ENCODE peak calls at places on chromosomes 2 and 18, in nine cellular contexts. X, F, T, C, Y, P, S, D and W are unnamed samples.

GRCh38 chr2:121220995-121221394 is 64.0 kb downstream of the TFCP2L1 start:
- DNase-seq in C (no peak), X (no peak), P (peak), T (no peak), Y (peak), F (no peak), S (no peak), D (no peak), W (no peak)

GRCh38 chr2:222445226-222445625 is 20.9 kb downstream of the SGPP2 start:
- DNase-seq in T (no peak), S (no peak), D (no peak), F (no peak), C (no peak), Y (no peak), P (no peak), X (no peak), W (no peak)

GRCh38 chr2:10425656-10426055 is 22.5 kb downstream of the ODC1 start:
- DNase-seq in S (no peak), C (no peak), D (no peak), F (no peak), X (no peak), Y (no peak), T (no peak), P (no peak), W (no peak)

GRCh38 chr2:207655000-207655399 is 29.8 kb upstream of the METTL21A start:
- DNase-seq in C (no peak), D (no peak), Y (no peak), P (no peak), S (no peak), F (no peak), X (no peak), T (no peak), W (no peak)

GRCh38 chr18:39415471-39415870 is 1849.9 kb upstream of the CELF4 start:
- DNase-seq in D (no peak), X (no peak), Y (no peak), F (no peak), T (no peak), S (no peak), C (no peak), P (no peak), W (no peak)

GRCh38 chr18:42105382-42105781 is 150.3 kb downstream of the PIK3C3 start:
- DNase-seq in C (no peak), D (no peak), Y (no peak), F (no peak), S (no peak), P (no peak), X (no peak), T (no peak), W (no peak)

GRCh38 chr2:121888189-121888557 is 132.7 kb downstream of the TSN start:
- DNase-seq in D (no peak), F (no peak), S (no peak), C (no peak), P (peak), Y (peak), T (no peak), X (no peak), W (peak)

GRCh38 chr2:19839438-19839837 is 62.3 kb downstream of the TTC32 start:
- DNase-seq in F (no peak), T (no peak), S (no peak), C (no peak), P (no peak), D (no peak), X (no peak), Y (no peak), W (no peak)

GRCh38 chr18:36511791-36512352 is 214.4 kb downstream of the FHOD3 start:
- DNase-seq in X (no peak), D (no peak), C (no peak), Y (no peak), T (no peak), S (no peak), F (no peak), P (no peak), W (no peak)

GRCh38 chr2:2681611-2682295 is 350.7 kb upstream of the MYT1L start:
- DNase-seq in D (no peak), C (no peak), X (no peak), Y (no peak), T (no peak), F (no peak), P (no peak), S (no peak), W (no peak)

GRCh38 chr2:71000780-71001591 is 6.3 kb upstream of the TEX261 start:
- DNase-seq in D (peak), X (peak), S (peak), Y (peak), T (peak), F (peak), P (peak), C (peak), W (peak)

GRCh38 chr2:139271879-139272278 is 491.7 kb upstream of the NXPH2 start:
- DNase-seq in T (no peak), X (no peak), F (no peak), P (no peak), Y (no peak), S (no peak), D (no peak), C (no peak), W (no peak)

GRCh38 chr2:233980955-233981555 is 63.9 kb downstream of the TRPM8 start:
- DNase-seq in D (no peak), C (no peak), T (no peak), S (no peak), P (no peak), X (no peak), F (no peak), Y (no peak), W (no peak)

GRCh38 chr2:39696838-39697237 is 31.1 kb downstream of the TMEM178A start:
- DNase-seq in F (no peak), T (no peak), C (no peak), D (no peak), X (no peak), S (no peak), Y (no peak), P (peak), W (no peak)

GRCh38 chr2:86396304-86396785 is 44.8 kb upstream of the KDM3A start:
- DNase-seq in S (no peak), C (no peak), D (no peak), P (peak), T (peak), X (peak), Y (peak), F (peak), W (peak)

GRCh38 chr2:232126301-232127085 is 165.0 kb downstream of the DIS3L2 start:
- DNase-seq in S (no peak), X (no peak), Y (no peak), P (no peak), T (no peak), F (no peak), D (no peak), C (no peak), W (no peak)

GRCh38 chr2:181411105-181411849 is 45.9 kb upstream of the ITGA4 start:
- DNase-seq in D (no peak), P (no peak), C (no peak), Y (no peak), F (no peak), T (no peak), S (no peak), X (peak), W (peak)

GRCh38 chr2:214126135-214126534 is 284.7 kb upstream of the VWC2L start:
- DNase-seq in Y (peak), C (no peak), X (no peak), P (no peak), S (no peak), F (no peak), T (no peak), D (no peak), W (no peak)

GRCh38 chr2:43132523-43133301 is 93.7 kb downstream of the ZFP36L2 start:
- DNase-seq in P (no peak), S (no peak), C (no peak), F (no peak), X (no peak), Y (no peak), T (no peak), D (no peak), W (no peak)

GRCh38 chr2:20008703-20009102 is 3.8 kb downstream of the MATN3 start:
- DNase-seq in X (no peak), D (no peak), T (no peak), C (no peak), Y (no peak), S (no peak), P (peak), F (no peak), W (no peak)

GRCh38 chr2:147628971-147629421 is 215.8 kb upstream of the ACVR2A start:
- DNase-seq in S (no peak), C (no peak), T (no peak), F (no peak), D (no peak), Y (no peak), P (no peak), X (no peak), W (no peak)

GRCh38 chr2:57434429-57434828 is 612.2 kb upstream of the VRK2 start:
- DNase-seq in S (no peak), X (no peak), T (no peak), C (no peak), F (no peak), Y (no peak), D (no peak), P (no peak), W (no peak)

GRCh38 chr2:72713857-72714256 is 112.0 kb downstream of the EXOC6B start:
- DNase-seq in P (peak), F (no peak), D (no peak), C (no peak), S (no peak), Y (no peak), T (no peak), X (no peak), W (no peak)

GRCh38 chr18:29157057-29157780 is 980.3 kb upstream of the CDH2 start:
- DNase-seq in S (no peak), C (no peak), X (no peak), T (no peak), F (no peak), P (peak), D (no peak), Y (peak), W (no peak)

GRCh38 chr2:7595181-7595580 is 678.0 kb downstream of the RNF144A start:
- DNase-seq in T (no peak), P (no peak), D (no peak), F (no peak), Y (no peak), S (no peak), C (no peak), X (no peak), W (no peak)

GRCh38 chr2:216916956-216917650 is 57.2 kb upstream of the TNP1 start:
- DNase-seq in S (no peak), D (no peak), T (no peak), P (no peak), F (no peak), Y (no peak), C (no peak), X (no peak), W (no peak)

GRCh38 chr18:55588001-55588875 is at the start of gene TCF4:
- DNase-seq in Y (no peak), S (peak), C (peak), X (peak), D (peak), T (peak), F (peak), P (peak), W (peak)

GRCh38 chr2:196555726-196556125 is 83.8 kb upstream of the CCDC150 start:
- DNase-seq in T (no peak), P (no peak), D (no peak), Y (no peak), S (no peak), F (no peak), C (no peak), X (no peak), W (no peak)

GRCh38 chr2:206049387-206049786 is 36.6 kb downstream of the INO80D start:
- DNase-seq in D (no peak), T (no peak), X (no peak), F (no peak), C (no peak), S (no peak), P (no peak), Y (no peak), W (no peak)

GRCh38 chr18:32771169-32771751 is 1.6 kb downstream of the KLHL14 start:
- DNase-seq in T (peak), X (no peak), P (no peak), S (no peak), Y (no peak), C (no peak), D (no peak), F (no peak), W (no peak)

GRCh38 chr2:27078267-27079194 is at the start of gene EMILIN1:
- DNase-seq in T (no peak), Y (no peak), C (peak), S (peak), X (peak), P (no peak), D (peak), F (peak), W (peak)
- TF ChIP-seq POLR2A in T (peak), Y (no peak), C (peak), S (peak), X (peak), P (no peak), D (no peak), F (no peak), W (peak)

GRCh38 chr2:138094031-138094430 is 129.8 kb downstream of the HNMT start:
- DNase-seq in X (no peak), C (no peak), T (no peak), Y (no peak), D (no peak), F (no peak), S (no peak), P (no peak), W (no peak)

GRCh38 chr2:138093455-138093854 is 129.2 kb downstream of the HNMT start:
- DNase-seq in F (no peak), X (no peak), T (no peak), C (no peak), P (no peak), Y (no peak), D (no peak), S (no peak), W (no peak)

GRCh38 chr2:138086556-138086955 is 122.3 kb downstream of the HNMT start:
- DNase-seq in F (no peak), X (no peak), Y (no peak), T (no peak), C (no peak), P (no peak), D (no peak), S (no peak), W (no peak)

GRCh38 chr2:138087761-138088602 is 123.7 kb downstream of the HNMT start:
- DNase-seq in Y (no peak), D (no peak), S (no peak), X (no peak), T (peak), F (no peak), P (no peak), C (no peak), W (no peak)

GRCh38 chr2:138090330-138090729 is 126.1 kb downstream of the HNMT start:
- DNase-seq in D (no peak), X (no peak), F (no peak), S (no peak), C (no peak), P (peak), T (peak), Y (peak), W (peak)
- TF ChIP-seq POLR2A in D (no peak), X (no peak), F (no peak), S (no peak), C (no peak), P (no peak), T (no peak), Y (no peak), W (no peak)

DNA sequence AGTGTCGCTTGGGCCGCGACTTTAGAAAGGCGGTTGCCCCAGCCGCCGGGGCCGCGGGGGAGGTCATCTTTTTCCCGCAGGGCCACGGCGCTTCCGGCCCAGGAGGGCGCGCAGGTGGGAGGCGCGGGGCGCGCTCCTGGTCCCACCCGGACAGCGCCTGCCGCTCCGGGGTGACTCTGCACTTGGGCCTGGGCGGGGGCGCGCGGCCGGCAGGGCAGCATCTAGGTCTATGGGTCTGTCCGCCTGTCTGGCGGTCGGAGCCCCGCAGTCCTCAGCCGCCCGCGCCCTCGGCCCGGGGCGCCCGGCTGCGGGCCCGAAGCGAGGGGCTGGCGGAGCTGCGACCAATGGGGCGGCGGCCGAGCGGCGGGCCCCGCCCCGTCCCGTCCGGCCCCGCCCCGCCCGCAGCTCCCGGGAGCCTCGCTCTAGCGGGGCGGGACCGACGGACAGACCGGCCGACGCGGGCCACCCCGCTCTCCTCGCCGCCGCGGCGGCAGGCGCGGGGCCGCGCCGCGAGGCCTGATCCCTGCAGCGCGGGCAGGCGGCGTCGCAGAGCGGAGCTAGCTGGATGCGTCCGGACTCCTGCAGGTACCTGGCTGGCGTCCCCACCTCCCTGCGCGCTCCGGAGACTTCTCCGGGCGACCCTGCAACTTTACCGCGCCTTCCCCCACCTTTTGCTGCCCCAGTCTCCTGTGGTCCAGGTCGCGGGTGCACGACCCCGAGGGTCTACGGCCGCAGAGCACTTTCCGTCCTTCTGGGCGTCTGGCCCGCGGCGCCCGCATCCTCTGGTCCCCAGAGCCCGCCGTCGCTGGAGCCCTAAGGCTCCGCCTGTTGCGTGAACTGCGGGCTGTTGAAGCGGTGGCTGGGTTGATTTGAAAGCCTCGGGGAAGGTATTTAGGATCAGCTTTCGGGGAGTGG is at the start of gene KCNS3:
- DNase-seq in D (peak), T (peak), P (peak), F (peak), X (peak), C (no peak), Y (no peak), S (peak), W (peak)
- TF ChIP-seq POLR2A in D (peak), T (peak), P (peak), F (no peak), X (peak), C (no peak), Y (no peak), S (no peak), W (no peak)

DNA sequence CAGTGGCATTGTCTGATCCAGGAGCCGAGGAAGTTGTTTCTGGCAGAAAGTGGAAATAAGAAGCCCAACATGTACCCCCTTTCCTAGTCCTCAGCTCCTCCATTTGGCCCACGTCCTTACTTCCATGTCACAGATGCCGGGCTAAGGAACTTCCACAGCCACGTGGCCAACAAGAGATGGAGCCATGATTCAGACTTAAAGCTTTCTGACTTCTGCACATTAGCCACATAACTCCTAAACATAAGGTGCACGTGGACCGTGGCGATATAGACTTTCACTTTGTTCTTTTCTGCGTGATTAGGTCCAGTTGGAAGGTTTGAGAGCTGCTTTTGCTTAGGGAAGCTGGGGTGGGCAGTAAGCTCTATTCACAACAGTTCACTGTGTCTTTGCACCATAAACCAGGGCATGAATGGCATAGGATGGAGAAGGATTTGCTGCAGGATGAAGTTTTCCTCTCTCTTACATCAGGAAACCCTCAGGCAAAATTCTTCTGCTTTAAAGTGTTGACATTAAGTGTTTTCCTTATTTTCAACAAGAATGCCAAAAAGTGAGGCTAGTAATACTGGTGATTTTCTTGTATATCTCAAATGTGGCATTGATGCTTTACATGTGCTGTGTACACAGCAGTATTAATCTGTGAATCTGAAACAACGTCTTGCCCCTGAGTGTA is 61.2 kb upstream of the RBM44 start:
- DNase-seq in P (no peak), X (no peak), T (no peak), D (no peak), Y (no peak), S (no peak), C (no peak), F (no peak), W (no peak)
- TF ChIP-seq POLR2A in P (no peak), X (no peak), T (no peak), D (no peak), Y (no peak), S (no peak), C (no peak), F (no peak), W (no peak)

GRCh38 chr2:100321181-100321880 is 970 bp downstream of the LONRF2 start:
- DNase-seq in D (peak), S (no peak), T (peak), F (peak), Y (no peak), X (no peak), C (peak), P (peak), W (peak)
- TF ChIP-seq POLR2A in D (no peak), S (no peak), T (peak), F (no peak), Y (no peak), X (no peak), C (peak), P (peak), W (peak)

GRCh38 chr2:74481961-74482800 is 617 bp downstream of the CCDC142 start:
- DNase-seq in X (peak), T (no peak), F (no peak), Y (no peak), S (no peak), C (no peak), P (no peak), D (peak), W (peak)
- TF ChIP-seq POLR2A in X (no peak), T (no peak), F (no peak), Y (no peak), S (no peak), C (no peak), P (no peak), D (no peak), W (no peak)